ENCODE peak calls at places on chromosomes 16 and 17, in eight cellular contexts. I is lower lobe of right lung; R is heart left ventricle; A is adrenal gland; X is CD8-positive, alpha-beta T cell; J is tibial nerve; Y is astrocyte; V is neural progenitor cell. P is an unnamed sample. For H3K9me3 and H3K4me1, the result is how much of the 10 kb centered on the place peaks cover.

GRCh38 chr16:50102046-50102756 is 36.4 kb downstream of the HEATR3 start:
- DNase-seq in Y (peak), R (no peak), I (no peak), A (no peak), V (no peak), J (no peak), X (no peak), P (no peak)

GRCh38 chr17:40664582-40665333 is at the start of gene KRT222:
- DNase-seq in X (no peak), R (no peak), Y (no peak), A (no peak), I (no peak), V (peak), J (no peak), P (no peak)

GRCh38 chr17:58306131-58306951 is 22.3 kb downstream of the TSPOAP1 start:
- DNase-seq in V (no peak), Y (no peak), I (no peak), J (no peak), R (no peak), X (no peak), A (no peak), P (peak)

GRCh38 chr16:27728691-27729090 is 178.7 kb downstream of the KATNIP start:
- DNase-seq in A (no peak), R (no peak), I (no peak), J (no peak), X (no peak), V (no peak), Y (no peak), P (no peak)

GRCh38 chr17:66952031-66952524 is 12.4 kb upstream of the CACNG4 start:
- DNase-seq in J (no peak), A (no peak), R (no peak), V (peak), Y (peak), I (peak), X (no peak), P (peak)

GRCh38 chr17:31400481-31400950 is 9.0 kb downstream of the RAB11FIP4 start:
- DNase-seq in A (peak), Y (no peak), I (no peak), R (no peak), X (no peak), V (no peak), J (no peak), P (no peak)

GRCh38 chr17:45246861-45247428 is 14.9 kb downstream of the SPATA32 start:
- DNase-seq in V (peak), A (no peak), I (no peak), R (no peak), Y (no peak), X (peak), J (no peak), P (peak)

GRCh38 chr16:79267781-79268180 is 332.8 kb downstream of the MAF start:
- DNase-seq in R (no peak), A (no peak), V (no peak), I (no peak), J (no peak), X (no peak), Y (no peak), P (no peak)

GRCh38 chr17:55089955-55090573 is 121.5 kb downstream of the STXBP4 start:
- DNase-seq in X (no peak), V (peak), R (no peak), I (no peak), J (no peak), A (no peak), Y (peak), P (no peak)

GRCh38 chr17:48608921-48609505 is 1.8 kb downstream of the HOXB7 start:
- DNase-seq in Y (no peak), X (no peak), J (no peak), A (no peak), V (no peak), I (no peak), R (no peak), P (no peak)

GRCh38 chr17:64092952-64093451 is 36.9 kb downstream of the ERN1 start:
- DNase-seq in J (no peak), I (no peak), X (no peak), V (no peak), Y (no peak), A (no peak), R (no peak), P (no peak)

GRCh38 chr17:67151717-67152116 is 93.3 kb downstream of the HELZ start:
- DNase-seq in Y (peak), V (no peak), I (no peak), A (no peak), J (no peak), X (no peak), R (no peak), P (no peak)

GRCh38 chr16:59164461-59164860 is 430.3 kb upstream of the GOT2 start:
- DNase-seq in X (no peak), Y (peak), I (no peak), R (no peak), J (no peak), V (peak), A (no peak), P (no peak)

GRCh38 chr17:36597229-36597628 is 4.2 kb upstream of the MRM1 start:
- DNase-seq in Y (no peak), A (no peak), R (no peak), X (no peak), J (no peak), V (no peak), I (no peak), P (no peak)

GRCh38 chr16:64478258-64478906 is 643.5 kb downstream of the CDH11 start:
- DNase-seq in Y (peak), I (no peak), A (peak), R (no peak), J (no peak), V (no peak), X (no peak), P (no peak)

GRCh38 chr16:70161350-70161749 is 12.2 kb upstream of the CLEC18C start:
- DNase-seq in I (no peak), Y (no peak), V (no peak), X (no peak), A (peak), J (no peak), R (no peak), P (peak)

GRCh38 chr16:10519929-10520868 is 60.2 kb downstream of the EMP2 start:
- DNase-seq in X (no peak), Y (no peak), J (no peak), A (no peak), I (no peak), R (no peak), V (no peak), P (no peak)

GRCh38 chr16:87203060-87203656 is 114.0 kb downstream of the C16orf95 start:
- DNase-seq in A (no peak), J (peak), I (peak), V (peak), Y (peak), R (peak), X (no peak), P (peak)

DNA sequence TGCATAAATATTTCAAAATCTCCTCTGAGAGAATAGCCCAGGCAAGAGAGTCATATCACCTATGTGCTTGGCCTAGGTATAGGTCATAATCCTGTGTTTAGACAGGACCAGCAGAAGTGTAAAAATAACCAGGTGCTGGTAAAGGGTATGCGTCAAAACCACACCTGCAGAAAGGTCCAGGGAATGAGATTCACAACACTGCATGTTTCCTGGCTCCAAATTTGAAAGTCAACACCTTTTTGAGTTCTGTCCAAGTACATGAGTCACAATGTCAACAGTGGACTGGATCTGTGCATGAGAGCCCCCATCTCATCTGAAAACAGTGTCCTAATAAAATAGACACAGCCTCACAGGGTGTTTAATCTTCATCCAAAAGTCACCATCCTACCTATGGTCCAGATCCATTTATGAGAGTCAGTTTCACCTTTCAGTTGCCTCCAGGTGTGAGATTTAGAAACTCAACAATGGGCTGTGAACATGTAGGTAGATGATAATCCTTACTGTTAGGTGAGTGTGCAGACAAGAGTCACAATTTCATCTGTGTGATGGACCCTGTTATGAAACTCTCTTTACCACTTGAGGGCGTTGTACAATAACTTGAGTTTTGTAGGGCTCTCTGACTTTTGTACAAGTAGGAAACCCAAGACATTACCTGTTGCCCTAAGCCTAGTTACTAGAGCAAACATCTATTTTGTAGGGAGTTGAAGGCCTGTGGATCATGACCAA is 2100.7 kb downstream of the TP53TG3F start:
- DNase-seq in Y (no peak), R (no peak), V (no peak), J (no peak), X (no peak), A (no peak), I (no peak), P (no peak)
- H3K9me3 ChIP-seq in Y (under half), R (under half), V (under half), J (under half), X (under half), A (under half), I (under half), P (under half)

DNA sequence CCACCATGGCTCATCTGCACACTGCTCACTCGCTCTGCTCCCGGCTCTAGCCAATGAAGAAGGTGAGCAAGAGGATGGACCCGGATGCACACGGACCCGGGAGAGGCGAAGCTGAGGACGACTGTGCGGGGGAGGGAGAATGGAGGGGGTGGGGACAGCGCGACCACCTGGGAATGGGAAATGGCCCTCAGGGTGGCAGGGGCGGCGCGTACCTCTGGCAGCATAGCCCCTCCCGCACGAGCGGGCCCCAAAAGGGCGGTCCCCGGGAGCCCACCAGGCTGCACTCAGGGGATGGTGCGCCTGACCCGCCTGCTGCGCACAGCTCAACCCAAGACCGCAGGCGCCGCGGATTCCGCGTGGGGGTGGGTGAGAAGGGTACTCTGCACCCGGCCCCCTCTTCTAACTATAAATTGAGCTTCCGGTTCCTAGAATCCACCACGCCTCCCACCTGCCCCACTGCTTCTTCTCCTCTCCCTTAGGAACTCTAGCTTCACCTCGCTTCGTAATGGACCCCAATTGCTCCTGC is 6.1 kb downstream of the MT1H start:
- DNase-seq in J (no peak), X (peak), I (no peak), R (no peak), Y (no peak), A (no peak), V (no peak), P (no peak)
- H3K4me3 ChIP-seq in J (peak), X (peak), I (peak), R (no peak), Y (no peak), A (no peak), V (peak), P (peak)

GRCh38 chr17:51499906-51500305 is 239.6 kb downstream of the UTP18 start:
- DNase-seq in R (no peak), V (no peak), I (no peak), A (no peak), J (no peak), Y (no peak), X (no peak), P (no peak)
- H3K4me1 ChIP-seq in R (under half), V (under half), I (under half), A (under half), J (under half), Y (under half), X (under half), P (under half)

GRCh38 chr17:77709594-77709993 is 248.9 kb upstream of the TNRC6C start:
- DNase-seq in Y (no peak), A (no peak), J (no peak), I (no peak), V (no peak), X (no peak), R (no peak), P (no peak)

GRCh38 chr17:77707546-77707945 is 251.0 kb upstream of the TNRC6C start:
- DNase-seq in R (no peak), V (no peak), A (no peak), J (no peak), I (no peak), X (no peak), Y (no peak), P (no peak)

GRCh38 chr17:77708936-77709335 is 249.6 kb upstream of the TNRC6C start:
- DNase-seq in R (no peak), X (no peak), A (no peak), J (no peak), V (no peak), I (no peak), Y (no peak), P (no peak)

GRCh38 chr17:77708049-77708448 is 250.5 kb upstream of the TNRC6C start:
- DNase-seq in J (no peak), X (no peak), V (no peak), A (no peak), I (no peak), R (no peak), Y (no peak), P (no peak)

DNA sequence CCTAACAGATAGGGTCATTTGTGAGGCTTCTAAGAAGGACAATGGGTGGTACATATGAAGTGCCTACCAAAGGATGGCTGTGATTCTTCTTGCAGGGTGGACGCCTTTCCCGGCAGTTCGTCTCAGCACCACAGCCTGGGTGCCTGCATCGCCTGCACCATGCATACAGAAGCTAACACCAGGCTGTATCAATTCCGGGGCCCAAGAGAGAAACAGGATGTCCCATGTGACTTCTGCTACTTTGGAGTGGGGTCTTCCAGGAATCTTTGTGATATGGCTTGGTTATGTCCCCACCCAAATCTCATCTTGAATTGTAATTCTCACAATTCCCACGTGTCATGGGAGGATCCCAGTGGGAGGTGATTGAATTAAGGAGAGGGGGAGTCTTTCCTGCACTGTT is 251.6 kb upstream of the TNRC6C start:
- DNase-seq in J (no peak), I (no peak), X (no peak), A (no peak), Y (no peak), R (no peak), V (no peak), P (no peak)
- H3K9me3 ChIP-seq in J (under half), I (under half), X (under half), A (under half), Y (under half), R (under half), V (under half), P (under half)

DNA sequence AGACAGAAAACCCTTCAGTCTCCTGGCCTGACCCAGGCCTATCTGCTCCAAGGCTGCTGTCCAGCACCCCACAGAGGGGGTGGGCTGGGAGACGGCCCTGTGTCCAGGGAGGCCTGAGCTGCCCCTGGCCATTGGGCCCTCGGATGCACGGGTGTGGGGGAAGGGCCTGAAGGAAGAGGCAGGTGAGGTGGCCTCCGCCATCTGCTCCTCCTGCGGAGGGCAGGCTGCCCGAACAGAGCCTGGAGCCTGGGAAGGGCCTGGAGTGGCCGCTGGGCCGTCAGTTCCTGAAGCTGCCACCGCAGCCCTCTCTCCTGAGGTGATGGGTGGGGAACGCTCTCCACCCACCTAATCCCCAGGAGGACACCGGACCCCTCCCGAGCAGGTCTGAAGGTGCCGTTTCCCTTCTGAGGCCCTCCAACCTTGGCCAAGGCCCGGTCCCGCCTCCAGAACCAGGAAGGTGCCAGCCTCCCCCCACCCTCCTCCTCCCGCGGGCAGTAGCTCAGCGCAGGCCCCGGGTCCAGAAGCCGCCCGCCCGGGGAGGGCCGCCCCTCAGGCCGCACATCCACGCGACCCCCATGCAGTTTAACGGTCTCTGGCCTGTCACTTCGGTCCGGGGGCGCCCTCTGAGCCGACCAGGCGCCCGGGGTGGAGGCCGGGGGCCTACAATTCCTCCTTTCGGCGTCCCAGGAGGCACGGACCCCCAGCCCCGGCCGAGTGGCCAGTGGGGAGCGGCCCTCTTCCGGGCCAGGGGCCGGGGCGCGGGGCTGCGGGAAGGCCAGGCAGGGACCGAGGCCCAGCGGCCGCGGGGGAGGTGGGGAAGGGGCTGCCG is 835 bp downstream of the FBXL16 start:
- DNase-seq in X (no peak), R (no peak), I (no peak), J (no peak), Y (no peak), V (peak), A (no peak), P (no peak)
- H3K4me3 ChIP-seq in X (no peak), R (no peak), I (no peak), J (peak), Y (no peak), V (no peak), A (no peak), P (no peak)

GRCh38 chr16:2037631-2038358 is 9.8 kb downstream of the NTHL1 start:
- DNase-seq in Y (no peak), V (no peak), J (no peak), R (no peak), X (no peak), I (no peak), A (no peak), P (peak)

GRCh38 chr16:2038359-2039285 is 9.0 kb downstream of the NTHL1 start:
- DNase-seq in A (no peak), Y (no peak), X (no peak), J (no peak), I (no peak), R (no peak), V (no peak), P (no peak)

GRCh38 chr16:2035431-2036199 is 8.9 kb downstream of the NHERF2 start:
- DNase-seq in V (peak), X (peak), Y (peak), J (peak), R (peak), I (peak), A (no peak), P (peak)

GRCh38 chr16:2036200-2036966 is 9.7 kb downstream of the NHERF2 start:
- DNase-seq in A (no peak), I (no peak), Y (no peak), J (no peak), V (no peak), R (peak), X (peak), P (no peak)

DNA sequence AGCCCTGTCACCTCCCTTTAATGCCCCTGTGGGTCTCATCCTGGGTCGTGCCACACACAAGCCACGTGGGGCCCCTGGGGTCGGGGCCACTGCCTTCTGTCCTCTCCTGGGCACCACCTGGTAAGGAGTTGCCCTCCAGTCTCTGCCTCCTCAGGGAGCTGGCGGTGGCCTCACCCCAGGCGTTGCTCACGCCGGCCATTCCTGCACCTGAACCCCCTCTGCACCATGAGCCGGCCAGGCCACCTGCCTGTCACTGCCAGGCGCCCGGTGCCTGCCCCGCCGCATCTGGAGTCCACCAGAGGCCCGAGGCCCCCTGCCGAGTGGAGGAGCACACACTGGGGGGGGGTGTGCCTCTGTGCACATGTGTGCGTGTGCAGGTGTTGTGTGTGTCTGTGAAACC is 10.4 kb downstream of the NHERF2 start:
- DNase-seq in R (peak), J (no peak), A (no peak), V (no peak), I (no peak), X (no peak), Y (no peak), P (peak)
- H3K4me1 ChIP-seq in R (under half), J (half or more), A (under half), V (under half), I (half or more), X (under half), Y (half or more), P (half or more)

DNA sequence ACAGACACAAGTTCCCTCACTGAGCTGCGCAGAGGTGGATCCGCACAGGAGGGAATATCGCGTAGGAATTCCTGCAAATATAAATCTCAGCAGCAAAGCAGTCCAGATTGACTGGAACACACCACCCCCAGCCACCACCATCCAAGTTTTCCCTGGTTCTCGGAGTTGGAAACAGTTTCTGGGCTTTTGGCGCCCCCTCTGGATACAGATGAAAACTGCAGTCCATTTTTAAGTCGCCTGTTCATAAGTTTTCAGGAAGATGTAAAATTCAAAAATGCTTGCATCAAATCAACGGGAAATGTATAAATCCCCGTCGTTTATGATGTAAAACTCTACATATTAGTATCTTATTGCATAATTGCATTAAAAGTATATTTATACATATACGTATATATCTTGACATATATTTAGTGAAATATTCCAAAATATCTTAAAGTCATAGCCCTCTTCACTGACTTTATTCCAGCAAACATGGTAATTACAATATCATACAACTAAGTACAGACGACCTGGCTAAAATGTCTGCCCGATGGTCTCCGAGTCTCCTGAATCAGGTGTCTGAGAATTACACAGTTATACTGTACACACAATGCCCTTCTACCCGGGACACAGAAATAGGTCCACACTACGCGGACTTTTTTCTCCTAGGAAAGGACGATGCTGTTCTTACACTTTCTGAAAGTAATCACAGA is 2.1 kb upstream of the SOX9 start:
- DNase-seq in A (peak), R (peak), J (peak), V (peak), X (no peak), Y (peak), I (no peak), P (no peak)
- H3K9me3 ChIP-seq in A (under half), R (under half), J (under half), V (under half), X (under half), Y (under half), I (under half), P (under half)